ENCODE peak calls at places on chromosomes 11 and 22, in ten cellular contexts. C, H, K, V, U, R, Q, J, O and E are unnamed samples.

GRCh38 chr11:18669211-18669593 is 29.4 kb upstream of the TMEM86A start:
- DNase-seq in H (peak; percentile 71), U (no peak), O (no peak), V (no peak), J (no peak), Q (no peak), K (no peak), R (no peak), C (no peak), E (no peak)

GRCh38 chr11:113267536-113267935 is 46.8 kb upstream of the TTC12 start:
- DNase-seq in Q (no peak), H (no peak), O (no peak), V (no peak), J (no peak), U (no peak), R (no peak), K (no peak), C (no peak), E (no peak)

GRCh38 chr11:3859373-3859881 is 4.0 kb downstream of the STIM1 start:
- DNase-seq in H (no peak), O (no peak), J (peak; percentile 82), K (peak; percentile 69), Q (peak; percentile 68), R (no peak), U (no peak), C (no peak), V (no peak), E (no peak)

GRCh38 chr22:24460418-24461089 is 33.2 kb downstream of the ADORA2A start:
- DNase-seq in Q (no peak), H (no peak), C (no peak), K (no peak), V (no peak), J (no peak), U (no peak), R (peak; percentile 28), O (no peak), E (no peak)

GRCh38 chr11:69440876-69441275 is 40.6 kb upstream of the LINC01488 start:
- DNase-seq in R (no peak), Q (no peak), H (no peak), O (no peak), J (no peak), C (no peak), K (no peak), V (no peak), U (no peak), E (no peak)

GRCh38 chr11:72553748-72554147 is 119.4 kb upstream of the CLPB start:
- DNase-seq in H (no peak), J (no peak), V (no peak), R (no peak), U (no peak), C (no peak), K (no peak), Q (no peak), O (no peak), E (no peak)

GRCh38 chr11:125401746-125402145 is 94.3 kb downstream of the FEZ1 start:
- DNase-seq in U (no peak), C (no peak), K (no peak), Q (no peak), H (no peak), V (peak; percentile 27), R (peak; percentile 26), J (peak; percentile 38), O (no peak), E (no peak)

GRCh38 chr22:45262931-45263789 is 21.6 kb upstream of the UPK3A start:
- DNase-seq in J (no peak), V (no peak), R (no peak), C (no peak), H (no peak), K (peak; percentile 46), Q (no peak), U (no peak), O (no peak), E (no peak)

GRCh38 chr11:19988598-19988997 is 171.7 kb downstream of the DBX1 start:
- DNase-seq in J (no peak), K (peak; percentile 25), U (no peak), R (peak; percentile 92), H (peak; percentile 25), O (peak; percentile 31), V (peak; percentile 20), Q (no peak), C (no peak), E (peak; percentile 63)

GRCh38 chr11:62805044-62805892 is at the start of gene NXF1:
- DNase-seq in U (peak; percentile 95), H (peak; percentile 99), C (peak; percentile 95), O (peak; percentile 72), Q (peak; percentile 97), R (peak; percentile 92), V (peak; percentile 93), J (peak; percentile 97), K (peak; percentile 95), E (peak; percentile 87)
- TF ChIP-seq CTCF in U (no peak), H (peak; percentile 16), C (peak; percentile 13), O (no peak), Q (no peak), R (no peak), V (peak; percentile 53), J (no peak), K (peak; percentile 31), E (peak; percentile 14)

GRCh38 chr22:43879901-43880742 is 11.7 kb downstream of the PNPLA5 start:
- DNase-seq in V (no peak), U (no peak), R (no peak), Q (no peak), J (no peak), H (no peak), O (no peak), C (no peak), K (no peak), E (no peak)
- H3K4me3 ChIP-seq in V (no peak overlapping the region), U (no peak overlapping the region), R (no peak overlapping the region), Q (no peak overlapping the region), J (no peak overlapping the region), H (no peak overlapping the region), O (no peak overlapping the region), C (no peak overlapping the region), K (no peak overlapping the region), E (no peak overlapping the region)

GRCh38 chr11:47906066-47906465 is 57.9 kb upstream of the NUP160 start:
- DNase-seq in U (no peak), K (no peak), V (no peak), O (no peak), J (no peak), C (no peak), Q (no peak), R (no peak), H (no peak), E (no peak)

GRCh38 chr11:47907499-47907898 is 59.3 kb upstream of the NUP160 start:
- DNase-seq in Q (no peak), H (no peak), K (no peak), O (no peak), J (no peak), V (no peak), U (no peak), R (peak; percentile 37), C (no peak), E (no peak)

GRCh38 chr11:47905358-47906059 is 57.4 kb upstream of the NUP160 start:
- DNase-seq in K (no peak), J (no peak), R (peak; percentile 80), Q (no peak), C (no peak), U (no peak), O (no peak), V (no peak), H (no peak), E (no peak)

GRCh38 chr11:47904048-47904447 is 55.9 kb upstream of the NUP160 start:
- DNase-seq in J (no peak), K (no peak), Q (no peak), C (no peak), R (peak; percentile 64), V (no peak), O (no peak), H (no peak), U (no peak), E (no peak)

GRCh38 chr11:47904808-47905207 is 56.7 kb upstream of the NUP160 start:
- DNase-seq in U (no peak), O (no peak), Q (no peak), V (no peak), J (no peak), K (no peak), R (no peak), C (no peak), H (no peak), E (no peak)
- H3K27ac ChIP-seq in U (no peak overlapping the region), O (no peak overlapping the region), Q (no peak overlapping the region), V (no peak overlapping the region), J (no peak overlapping the region), K (no peak overlapping the region), R (no peak overlapping the region), C (no peak overlapping the region), H (no peak overlapping the region), E (no peak overlapping the region)

GRCh38 chr22:17119481-17120202 is 1.5 kb downstream of the TMEM121B start:
- DNase-seq in V (no peak), O (no peak), R (no peak), K (peak; percentile 45), J (no peak), U (no peak), Q (peak; percentile 49), C (no peak), H (peak; percentile 3), E (no peak)
- TF ChIP-seq CTCF in V (no peak), O (no peak), R (no peak), K (peak; percentile 64), J (peak; percentile 37), U (no peak), Q (no peak), C (no peak), H (peak; percentile 33), E (no peak)